ENCODE peak calls at places on chromosomes 3 and 15, in nine cellular contexts. One of them, this sample, is unnamed.

GRCh38 chr3:117644203-117644602 is 934.6 kb downstream of the TUSC7 start:
- DNase-seq in endothelial cell: no peak
- DNase-seq in epithelial cell of esophagus: no peak
- DNase-seq in fibroblast of mammary gland: no peak
- DNase-seq in A549: no peak
- DNase-seq in WTC11: no peak
- DNase-seq in left lung: no peak
- DNase-seq in AG04450: no peak
- DNase-seq in choroid plexus epithelial cell: no peak
- DNase-seq in this sample: no peak

GRCh38 chr3:45631486-45631885 is 36.9 kb downstream of the LIMD1 start:
- DNase-seq in epithelial cell of esophagus: no peak
- DNase-seq in WTC11: no peak
- DNase-seq in A549: no peak
- DNase-seq in fibroblast of mammary gland: no peak
- DNase-seq in endothelial cell: peak
- DNase-seq in AG04450: no peak
- DNase-seq in choroid plexus epithelial cell: no peak
- DNase-seq in left lung: no peak
- DNase-seq in this sample: no peak

GRCh38 chr3:118808743-118809142 is 225.9 kb downstream of the IGSF11 start:
- DNase-seq in epithelial cell of esophagus: peak
- DNase-seq in AG04450: no peak
- DNase-seq in left lung: no peak
- DNase-seq in fibroblast of mammary gland: no peak
- DNase-seq in choroid plexus epithelial cell: no peak
- DNase-seq in endothelial cell: no peak
- DNase-seq in A549: no peak
- DNase-seq in WTC11: no peak
- DNase-seq in this sample: no peak

GRCh38 chr3:35383719-35384555 is 255.4 kb upstream of the ARPP21 start:
- DNase-seq in epithelial cell of esophagus: peak
- DNase-seq in endothelial cell: no peak
- DNase-seq in fibroblast of mammary gland: no peak
- DNase-seq in A549: peak
- DNase-seq in WTC11: no peak
- DNase-seq in left lung: no peak
- DNase-seq in AG04450: no peak
- DNase-seq in choroid plexus epithelial cell: peak
- DNase-seq in this sample: no peak

GRCh38 chr3:37668431-37668830 is 193.2 kb upstream of the CTDSPL start:
- DNase-seq in endothelial cell: no peak
- DNase-seq in fibroblast of mammary gland: peak
- DNase-seq in left lung: no peak
- DNase-seq in A549: no peak
- DNase-seq in WTC11: no peak
- DNase-seq in AG04450: no peak
- DNase-seq in choroid plexus epithelial cell: no peak
- DNase-seq in epithelial cell of esophagus: peak
- DNase-seq in this sample: no peak

GRCh38 chr3:169634618-169635236 is 28.8 kb downstream of the MECOM start:
- DNase-seq in left lung: peak
- DNase-seq in WTC11: no peak
- DNase-seq in epithelial cell of esophagus: peak
- DNase-seq in fibroblast of mammary gland: no peak
- DNase-seq in AG04450: no peak
- DNase-seq in A549: no peak
- DNase-seq in choroid plexus epithelial cell: no peak
- DNase-seq in endothelial cell: no peak
- DNase-seq in this sample: no peak

GRCh38 chr3:102189564-102190339 is 245.1 kb upstream of the ZPLD1 start:
- DNase-seq in WTC11: no peak
- DNase-seq in endothelial cell: no peak
- DNase-seq in AG04450: no peak
- DNase-seq in left lung: no peak
- DNase-seq in epithelial cell of esophagus: peak
- DNase-seq in A549: no peak
- DNase-seq in fibroblast of mammary gland: peak
- DNase-seq in choroid plexus epithelial cell: no peak
- DNase-seq in this sample: no peak

GRCh38 chr15:36429707-36430106 is 149.7 kb upstream of the CDIN1 start:
- DNase-seq in endothelial cell: no peak
- DNase-seq in WTC11: no peak
- DNase-seq in fibroblast of mammary gland: no peak
- DNase-seq in epithelial cell of esophagus: no peak
- DNase-seq in left lung: no peak
- DNase-seq in A549: no peak
- DNase-seq in AG04450: no peak
- DNase-seq in choroid plexus epithelial cell: no peak
- DNase-seq in this sample: no peak

GRCh38 chr3:79140718-79141117 is 627.1 kb downstream of the ROBO1 start:
- DNase-seq in fibroblast of mammary gland: peak
- DNase-seq in left lung: no peak
- DNase-seq in AG04450: peak
- DNase-seq in epithelial cell of esophagus: peak
- DNase-seq in choroid plexus epithelial cell: peak
- DNase-seq in A549: no peak
- DNase-seq in WTC11: no peak
- DNase-seq in endothelial cell: no peak
- DNase-seq in this sample: no peak

GRCh38 chr3:134839990-134840389 is 44.9 kb downstream of the EPHB1 start:
- DNase-seq in choroid plexus epithelial cell: no peak
- DNase-seq in A549: no peak
- DNase-seq in endothelial cell: no peak
- DNase-seq in fibroblast of mammary gland: no peak
- DNase-seq in epithelial cell of esophagus: no peak
- DNase-seq in left lung: no peak
- DNase-seq in WTC11: no peak
- DNase-seq in AG04450: no peak
- DNase-seq in this sample: no peak

GRCh38 chr3:10224794-10225660 is 23.2 kb upstream of the TATDN2 start:
- DNase-seq in endothelial cell: peak
- DNase-seq in left lung: peak
- DNase-seq in choroid plexus epithelial cell: peak
- DNase-seq in AG04450: no peak
- DNase-seq in A549: peak
- DNase-seq in WTC11: peak
- DNase-seq in epithelial cell of esophagus: peak
- DNase-seq in fibroblast of mammary gland: peak
- DNase-seq in this sample: peak
- TF ChIP-seq CTCF in endothelial cell: peak
- TF ChIP-seq CTCF in left lung: peak
- TF ChIP-seq CTCF in choroid plexus epithelial cell: peak
- TF ChIP-seq CTCF in AG04450: peak
- TF ChIP-seq CTCF in A549: peak
- TF ChIP-seq CTCF in WTC11: peak
- TF ChIP-seq CTCF in epithelial cell of esophagus: peak
- TF ChIP-seq CTCF in fibroblast of mammary gland: peak
- TF ChIP-seq CTCF in this sample: peak

GRCh38 chr3:142680710-142681109 is 43.1 kb upstream of the TRPC1 start:
- DNase-seq in fibroblast of mammary gland: no peak
- DNase-seq in endothelial cell: no peak
- DNase-seq in AG04450: no peak
- DNase-seq in choroid plexus epithelial cell: peak
- DNase-seq in WTC11: no peak
- DNase-seq in A549: peak
- DNase-seq in epithelial cell of esophagus: peak
- DNase-seq in left lung: no peak
- DNase-seq in this sample: no peak
- TF ChIP-seq CTCF in fibroblast of mammary gland: no peak
- TF ChIP-seq CTCF in endothelial cell: no peak
- TF ChIP-seq CTCF in AG04450: no peak
- TF ChIP-seq CTCF in choroid plexus epithelial cell: peak
- TF ChIP-seq CTCF in WTC11: no peak
- TF ChIP-seq CTCF in A549: peak
- TF ChIP-seq CTCF in epithelial cell of esophagus: peak
- TF ChIP-seq CTCF in left lung: no peak
- TF ChIP-seq CTCF in this sample: no peak

DNA sequence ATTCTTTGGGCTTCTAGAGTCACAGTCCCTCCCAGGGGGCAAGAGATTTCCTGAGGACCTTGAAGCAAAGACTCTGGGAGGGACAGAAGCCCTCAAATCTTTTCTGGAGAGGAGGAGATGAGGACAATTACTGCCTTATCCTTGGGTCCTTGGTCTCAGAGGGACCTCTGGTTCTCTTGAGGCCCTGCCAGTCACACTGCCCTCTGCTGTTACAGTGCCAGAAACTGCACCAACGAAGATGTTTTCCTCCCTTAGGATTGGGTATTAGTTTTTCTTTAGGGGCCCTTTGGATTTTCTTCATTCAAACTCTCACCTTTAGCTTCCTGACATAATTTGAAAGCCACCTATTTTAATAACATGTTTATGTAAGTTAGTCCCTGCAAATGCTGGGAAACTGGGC is 58.2 kb upstream of the SCN5A start:
- DNase-seq in epithelial cell of esophagus: peak
- DNase-seq in A549: peak
- DNase-seq in WTC11: peak
- DNase-seq in choroid plexus epithelial cell: peak
- DNase-seq in AG04450: no peak
- DNase-seq in fibroblast of mammary gland: no peak
- DNase-seq in endothelial cell: peak
- DNase-seq in left lung: no peak
- DNase-seq in this sample: no peak
- TF ChIP-seq CTCF in epithelial cell of esophagus: peak
- TF ChIP-seq CTCF in A549: no peak
- TF ChIP-seq CTCF in WTC11: no peak
- TF ChIP-seq CTCF in choroid plexus epithelial cell: peak
- TF ChIP-seq CTCF in AG04450: no peak
- TF ChIP-seq CTCF in fibroblast of mammary gland: peak
- TF ChIP-seq CTCF in endothelial cell: no peak
- TF ChIP-seq CTCF in left lung: no peak
- TF ChIP-seq CTCF in this sample: no peak

DNA sequence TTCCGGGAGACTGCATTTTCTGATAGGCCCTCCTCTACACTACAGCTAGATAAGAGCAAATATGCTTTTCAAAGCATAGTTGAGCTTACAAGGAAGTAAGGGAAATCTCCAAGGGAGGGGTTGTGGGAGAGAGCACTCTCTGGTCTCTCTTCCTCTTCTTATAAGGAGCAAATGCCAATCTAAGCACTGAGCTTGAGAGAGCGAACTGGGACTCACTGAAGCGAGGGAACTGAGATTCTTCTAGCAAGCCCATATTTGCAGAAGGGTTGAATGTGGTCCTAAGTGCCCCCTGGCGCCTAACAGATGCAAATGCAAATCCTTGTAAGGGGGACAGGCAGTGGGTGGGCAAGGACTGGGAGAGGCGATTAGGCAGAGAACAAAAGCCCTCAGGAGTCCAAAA is 164.8 kb downstream of the ERC2 start:
- DNase-seq in A549: peak
- DNase-seq in epithelial cell of esophagus: peak
- DNase-seq in AG04450: peak
- DNase-seq in left lung: peak
- DNase-seq in endothelial cell: peak
- DNase-seq in choroid plexus epithelial cell: peak
- DNase-seq in fibroblast of mammary gland: peak
- DNase-seq in WTC11: peak
- DNase-seq in this sample: no peak
- TF ChIP-seq CTCF in A549: peak
- TF ChIP-seq CTCF in epithelial cell of esophagus: peak
- TF ChIP-seq CTCF in AG04450: peak
- TF ChIP-seq CTCF in left lung: no peak
- TF ChIP-seq CTCF in endothelial cell: peak
- TF ChIP-seq CTCF in choroid plexus epithelial cell: peak
- TF ChIP-seq CTCF in fibroblast of mammary gland: peak
- TF ChIP-seq CTCF in WTC11: peak
- TF ChIP-seq CTCF in this sample: no peak

DNA sequence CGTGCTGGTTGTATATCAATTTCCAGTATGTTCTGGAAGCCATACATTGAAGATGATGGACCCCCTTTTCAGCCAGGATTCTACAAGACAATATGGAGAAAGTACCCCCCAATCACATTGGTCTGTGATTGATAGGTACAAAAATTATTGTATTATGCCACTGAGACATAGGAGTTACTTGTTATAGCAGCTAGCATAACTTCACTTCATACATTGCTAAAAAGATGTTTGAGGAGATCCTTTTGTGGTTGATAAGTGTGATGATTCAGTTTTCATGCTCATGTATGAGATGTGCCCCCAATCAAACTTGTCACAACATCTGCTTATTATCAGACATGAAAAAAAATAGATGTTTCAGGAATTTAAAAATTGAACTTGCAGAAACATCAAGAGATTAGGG is 66.0 kb downstream of the GPD1L start:
- DNase-seq in fibroblast of mammary gland: no peak
- DNase-seq in WTC11: no peak
- DNase-seq in epithelial cell of esophagus: no peak
- DNase-seq in left lung: no peak
- DNase-seq in AG04450: no peak
- DNase-seq in choroid plexus epithelial cell: no peak
- DNase-seq in endothelial cell: no peak
- DNase-seq in A549: no peak
- DNase-seq in this sample: no peak
- TF ChIP-seq CTCF in fibroblast of mammary gland: no peak
- TF ChIP-seq CTCF in WTC11: no peak
- TF ChIP-seq CTCF in epithelial cell of esophagus: no peak
- TF ChIP-seq CTCF in left lung: no peak
- TF ChIP-seq CTCF in AG04450: no peak
- TF ChIP-seq CTCF in choroid plexus epithelial cell: no peak
- TF ChIP-seq CTCF in endothelial cell: no peak
- TF ChIP-seq CTCF in A549: no peak
- TF ChIP-seq CTCF in this sample: no peak

GRCh38 chr15:74839526-74840395 is 3.2 kb downstream of the ULK3 start:
- DNase-seq in WTC11: peak
- DNase-seq in fibroblast of mammary gland: no peak
- DNase-seq in A549: no peak
- DNase-seq in epithelial cell of esophagus: no peak
- DNase-seq in AG04450: no peak
- DNase-seq in endothelial cell: no peak
- DNase-seq in left lung: no peak
- DNase-seq in choroid plexus epithelial cell: no peak
- DNase-seq in this sample: no peak
- TF ChIP-seq CTCF in WTC11: no peak
- TF ChIP-seq CTCF in fibroblast of mammary gland: peak
- TF ChIP-seq CTCF in A549: no peak
- TF ChIP-seq CTCF in epithelial cell of esophagus: no peak
- TF ChIP-seq CTCF in AG04450: peak
- TF ChIP-seq CTCF in endothelial cell: no peak
- TF ChIP-seq CTCF in left lung: no peak
- TF ChIP-seq CTCF in choroid plexus epithelial cell: no peak
- TF ChIP-seq CTCF in this sample: no peak

GRCh38 chr15:40360015-40360414 is 2.0 kb downstream of the DISP2 start:
- DNase-seq in choroid plexus epithelial cell: no peak
- DNase-seq in A549: no peak
- DNase-seq in epithelial cell of esophagus: peak
- DNase-seq in left lung: no peak
- DNase-seq in AG04450: no peak
- DNase-seq in fibroblast of mammary gland: no peak
- DNase-seq in endothelial cell: no peak
- DNase-seq in WTC11: no peak
- DNase-seq in this sample: no peak
- TF ChIP-seq CTCF in choroid plexus epithelial cell: no peak
- TF ChIP-seq CTCF in A549: no peak
- TF ChIP-seq CTCF in epithelial cell of esophagus: no peak
- TF ChIP-seq CTCF in left lung: no peak
- TF ChIP-seq CTCF in AG04450: no peak
- TF ChIP-seq CTCF in fibroblast of mammary gland: no peak
- TF ChIP-seq CTCF in endothelial cell: no peak
- TF ChIP-seq CTCF in WTC11: no peak
- TF ChIP-seq CTCF in this sample: no peak

This sample was measured in natural killer cell.